ENCODE peak calls at places on chromosomes 7 and 10, in six cellular contexts. B is osteoblast, Y is Caco-2, N is bronchial epithelial cell, F is endothelial cell, Z is pancreas. U is an unnamed sample.

GRCh38 chr7:135486258-135486657 is 23.6 kb downstream of the CNOT4 start:
- DNase-seq in Y (no peak), Z (no peak), B (no peak), F (no peak), N (no peak), U (no peak)

GRCh38 chr7:133134810-133135209 is 52.9 kb upstream of the CHCHD3 start:
- DNase-seq in N (no peak), Z (no peak), F (no peak), B (no peak), Y (no peak), U (no peak)

GRCh38 chr10:22702348-22702747 is 12.0 kb downstream of the PIP4K2A start:
- DNase-seq in N (no peak), B (no peak), F (no peak), Z (no peak), Y (no peak), U (no peak)

GRCh38 chr7:96418600-96418999 is 96.7 kb upstream of the SLC25A13 start:
- DNase-seq in B (no peak), Y (no peak), F (no peak), N (no peak), Z (no peak), U (no peak)

GRCh38 chr7:135188298-135188984 is 17.9 kb upstream of the CYREN start:
- DNase-seq in N (peak; percentile 76), F (no peak), Z (peak; percentile 52), B (no peak), Y (no peak), U (no peak)

GRCh38 chr10:112653851-112654250 is 206.8 kb downstream of the VTI1A start:
- DNase-seq in N (no peak), F (no peak), Z (no peak), B (no peak), Y (no peak), U (no peak)

GRCh38 chr7:110943686-110944350 is 147.1 kb upstream of the LRRN3 start:
- DNase-seq in Z (no peak), N (no peak), Y (no peak), F (no peak), B (peak; percentile 29), U (no peak)

GRCh38 chr7:888081-889024 is 12.0 kb downstream of the GET4 start:
- DNase-seq in N (no peak), B (no peak), Y (no peak), Z (peak; percentile 40), F (no peak), U (peak; percentile 7)

GRCh38 chr7:70789481-70790214 is 342.3 kb upstream of the GALNT17 start:
- DNase-seq in Z (no peak), F (no peak), N (no peak), Y (no peak), B (no peak), U (no peak)

GRCh38 chr7:49635800-49636199 is 137.6 kb upstream of the VWC2 start:
- DNase-seq in F (no peak), B (no peak), Y (no peak), N (peak; percentile 1), Z (no peak), U (peak; percentile 48)

GRCh38 chr10:49369216-49370162 is 26.4 kb downstream of the DRGX start:
- DNase-seq in Z (no peak), N (no peak), B (peak; percentile 58), F (no peak), Y (no peak), U (no peak)

GRCh38 chr7:2202901-2203550 is 29.7 kb downstream of the MAD1L1 start:
- DNase-seq in Y (peak; percentile 9), Z (no peak), N (no peak), B (peak; percentile 76), F (no peak), U (no peak)

GRCh38 chr7:116810267-116811116 is 51.9 kb upstream of the CAPZA2 start:
- DNase-seq in Z (no peak), B (no peak), Y (peak; percentile 79), N (no peak), F (no peak), U (no peak)

GRCh38 chr7:91880016-91880412 is 488 bp downstream of the MTERF1 start:
- DNase-seq in Z (no peak), Y (no peak), N (no peak), F (no peak), B (no peak), U (no peak)

GRCh38 chr7:80902716-80903308 is 16.0 kb downstream of the SEMA3C start:
- DNase-seq in B (no peak), Y (no peak), N (peak; percentile 69), F (no peak), Z (no peak), U (no peak)

GRCh38 chr7:55165176-55165861 is 146.5 kb downstream of the EGFR start:
- DNase-seq in F (no peak), B (no peak), N (no peak), Z (no peak), Y (no peak), U (no peak)

GRCh38 chr7:76513817-76514799 is 3.8 kb downstream of the UPK3B start:
- DNase-seq in N (no peak), F (no peak), B (peak; percentile 41), Z (no peak), Y (no peak), U (no peak)

GRCh38 chr10:32887481-32887880 is 70.5 kb downstream of the ITGB1 start:
- DNase-seq in Z (no peak), N (no peak), B (peak; percentile 14), Y (no peak), F (no peak), U (no peak)

GRCh38 chr10:11388996-11389395 is 222.5 kb downstream of the USP6NL start:
- DNase-seq in Y (no peak), B (no peak), Z (no peak), F (no peak), N (no peak), U (no peak)

GRCh38 chr7:70913924-70914323 is 218.0 kb upstream of the GALNT17 start:
- DNase-seq in B (no peak), N (no peak), Y (no peak), Z (no peak), F (no peak), U (no peak)

GRCh38 chr10:83991986-83992753 is 147.1 kb upstream of the GHITM start:
- DNase-seq in Y (peak; percentile 45), B (no peak), Z (peak; percentile 39), F (peak; percentile 64), N (peak; percentile 33), U (peak; percentile 57)

GRCh38 chr7:146411975-146412374 is 295.4 kb downstream of the CNTNAP2 start:
- DNase-seq in B (no peak), Y (no peak), F (no peak), Z (no peak), N (no peak), U (no peak)

GRCh38 chr10:48556065-48556464 is 48.8 kb downstream of the ARHGAP22 start:
- DNase-seq in Y (no peak), N (no peak), F (no peak), B (no peak), Z (no peak), U (no peak)

GRCh38 chr10:70324341-70324861 is 40.6 kb upstream of the NPFFR1 start:
- DNase-seq in B (no peak), Y (no peak), N (no peak), F (no peak), Z (no peak), U (no peak)

GRCh38 chr7:5695037-5695708 is 86.3 kb downstream of the RNF216 start:
- DNase-seq in B (no peak), N (no peak), Y (no peak), F (no peak), Z (no peak), U (no peak)

GRCh38 chr7:150755473-150756099 is 18.4 kb downstream of the GIMAP5 start:
- DNase-seq in B (peak; percentile 34), N (no peak), Z (no peak), F (no peak), Y (no peak), U (no peak)

GRCh38 chr10:120841522-120842189 is 9.5 kb upstream of the WDR11 start:
- DNase-seq in Y (no peak), F (no peak), Z (no peak), B (no peak), N (no peak), U (no peak)
- TF ChIP-seq CTCF in Y (no peak), F (no peak), Z (no peak), B (no peak), N (no peak), U (no peak)

DNA sequence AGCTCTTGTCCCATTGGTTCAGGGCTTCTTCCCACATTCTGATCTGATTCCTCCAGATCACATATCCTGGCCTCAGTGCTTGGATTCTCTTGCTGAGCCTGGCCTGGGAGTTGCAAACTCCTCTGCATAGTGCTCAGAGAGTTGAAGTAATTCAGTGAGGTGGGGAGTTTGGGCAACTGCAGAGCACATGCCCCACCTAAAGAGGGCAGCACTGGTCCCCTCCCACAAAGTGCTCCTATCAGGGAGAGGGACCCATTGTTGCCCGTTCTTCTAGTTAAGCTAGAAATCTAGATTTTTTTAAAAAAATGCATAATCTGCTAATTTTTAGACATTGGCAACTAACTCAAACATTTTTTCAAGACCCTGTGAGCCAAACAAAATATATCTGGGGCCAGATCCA is 45.1 kb downstream of the CHN2 start:
- DNase-seq in N (peak; percentile 22), Y (no peak), F (no peak), Z (no peak), B (no peak), U (no peak)
- TF ChIP-seq CTCF in N (peak; percentile 75), Y (peak; percentile 30), F (peak; percentile 33), Z (no peak), B (peak; percentile 52), U (peak; percentile 46)

GRCh38 chr10:3779146-3779707 is 5.8 kb downstream of the KLF6 start:
- DNase-seq in N (peak; percentile 27), Y (no peak), Z (peak; percentile 38), F (no peak), B (peak; percentile 69), U (no peak)
- TF ChIP-seq CTCF in N (no peak), Y (no peak), Z (no peak), F (no peak), B (no peak), U (no peak)

GRCh38 chr10:97612386-97612785 is 20.9 kb downstream of the MORN4 start:
- DNase-seq in B (peak; percentile 90), N (peak; percentile 70), Y (no peak), Z (no peak), F (no peak), U (no peak)
- TF ChIP-seq CTCF in B (peak; percentile 51), N (peak; percentile 33), Y (peak; percentile 52), Z (no peak), F (no peak), U (peak; percentile 47)

GRCh38 chr10:110007171-110007700 is 548 bp upstream of the ADD3 start:
- DNase-seq in N (peak; percentile 26), F (no peak), Z (no peak), Y (peak; percentile 63), B (no peak), U (no peak)

GRCh38 chr10:110005716-110006115 is 2.1 kb upstream of the ADD3 start:
- DNase-seq in Z (no peak), Y (peak; percentile 50), F (peak; percentile 17), B (peak; percentile 85), N (peak; percentile 35), U (peak; percentile 52)

GRCh38 chr10:110008518-110009339 is 945 bp downstream of the ADD3 start:
- DNase-seq in F (peak; percentile 13), Y (peak; percentile 42), Z (peak; percentile 74), N (peak; percentile 46), B (no peak), U (peak; percentile 34)

GRCh38 chr10:110006358-110007170 is 1.2 kb upstream of the ADD3 start:
- DNase-seq in B (peak; percentile 90), Y (peak; percentile 61), F (peak; percentile 9), N (peak; percentile 50), Z (no peak), U (peak; percentile 51)

GRCh38 chr10:110007701-110008517 is at the start of gene ADD3:
- DNase-seq in F (peak; percentile 94), Z (peak; percentile 94), Y (peak; percentile 97), N (peak; percentile 48), B (peak; percentile 95), U (peak; percentile 99)
- TF ChIP-seq CTCF in F (no peak), Z (no peak), Y (no peak), N (no peak), B (no peak), U (no peak)

GRCh38 chr10:51705774-51706173 is 6.4 kb upstream of the CSTF2T start:
- DNase-seq in B (no peak), Y (no peak), F (no peak), Z (no peak), N (no peak), U (no peak)
- TF ChIP-seq CTCF in B (no peak), Y (no peak), F (no peak), Z (no peak), N (no peak), U (no peak)